ENCODE peak calls at places on chromosomes 3 and 15, in eight cellular contexts. C is nephron progenitor cell, P is HCT116, M is right lobe of liver, V is mesothelial cell of epicardium, F is AG04450, I is heart left ventricle, E is ovary. A is an unnamed sample.

GRCh38 chr3:14439501-14440167 is 37.2 kb downstream of the SLC6A6 start:
- DNase-seq in V (peak; percentile 64), M (peak; percentile 73), I (peak; percentile 88), F (no peak), P (no peak), E (peak; percentile 72), C (no peak), A (peak; percentile 75)

GRCh38 chr3:141410408-141410807 is 42.1 kb downstream of the ZBTB38 start:
- DNase-seq in M (peak; percentile 71), E (peak; percentile 51), P (no peak), V (no peak), C (no peak), F (no peak), I (peak; percentile 83), A (no peak)

GRCh38 chr3:137770821-137771399 is 6.8 kb downstream of the SOX14 start:
- DNase-seq in F (no peak), C (peak; percentile 45), P (no peak), M (no peak), E (no peak), V (no peak), I (no peak), A (no peak)

GRCh38 chr3:156456771-156457224 is 98.1 kb downstream of the SSR3 start:
- DNase-seq in P (no peak), C (peak; percentile 25), V (no peak), I (no peak), M (no peak), E (no peak), F (no peak), A (peak; percentile 80)

GRCh38 chr3:151837057-151837456 is 23.1 kb downstream of the AADAC start:
- DNase-seq in C (no peak), P (peak; percentile 73), F (peak; percentile 41), V (no peak), I (no peak), E (no peak), M (no peak), A (peak; percentile 52)

GRCh38 chr3:167253037-167253436 is 127.1 kb downstream of the ZBBX start:
- DNase-seq in C (no peak), V (no peak), P (no peak), F (no peak), I (no peak), M (no peak), E (no peak), A (no peak)

GRCh38 chr15:30791239-30791638 is 112.5 kb upstream of the FAN1 start:
- DNase-seq in F (no peak), E (no peak), C (peak; percentile 15), M (no peak), P (no peak), I (no peak), V (no peak), A (no peak)

GRCh38 chr3:100880845-100881244 is 112.4 kb downstream of the ABI3BP start:
- DNase-seq in M (no peak), P (no peak), C (no peak), V (no peak), I (no peak), F (no peak), E (no peak), A (no peak)

GRCh38 chr3:181703701-181704420 is 7.9 kb upstream of the SOX2 start:
- DNase-seq in P (no peak), I (no peak), C (peak; percentile 30), V (no peak), E (no peak), M (no peak), F (no peak), A (no peak)

GRCh38 chr3:111610189-111610588 is 15.0 kb upstream of the ZBED2 start:
- DNase-seq in M (no peak), E (no peak), V (no peak), P (no peak), I (no peak), F (no peak), C (no peak), A (no peak)

GRCh38 chr15:37015025-37015424 is 85.3 kb downstream of the MEIS2 start:
- DNase-seq in P (no peak), C (no peak), M (no peak), V (no peak), I (no peak), F (no peak), E (no peak), A (no peak)

GRCh38 chr3:133445111-133445510 is 45.3 kb downstream of the BFSP2 start:
- DNase-seq in I (no peak), C (no peak), F (no peak), M (no peak), P (no peak), V (no peak), E (no peak), A (no peak)

GRCh38 chr3:71111784-71112440 is 471.6 kb downstream of the FOXP1 start:
- DNase-seq in F (no peak), C (no peak), I (no peak), E (no peak), P (peak; percentile 4), V (no peak), M (no peak), A (no peak)

GRCh38 chr15:90063733-90064247 is 38.5 kb downstream of the IDH2 start:
- DNase-seq in C (no peak), E (no peak), P (no peak), V (no peak), F (no peak), M (no peak), I (peak; percentile 45), A (no peak)

GRCh38 chr3:125033135-125033534 is 22.7 kb downstream of the HEG1 start:
- DNase-seq in I (no peak), C (no peak), E (no peak), P (no peak), F (no peak), V (no peak), M (no peak), A (no peak)

GRCh38 chr15:82843561-82843960 is 34.1 kb downstream of the WHAMM start:
- DNase-seq in P (no peak), C (no peak), E (no peak), M (no peak), I (no peak), V (no peak), F (no peak), A (no peak)

GRCh38 chr15:44468713-44469385 is 41.4 kb downstream of the CTDSPL2 start:
- DNase-seq in M (no peak), I (no peak), V (no peak), C (no peak), F (peak; percentile 3), E (no peak), P (peak; percentile 24), A (no peak)

GRCh38 chr15:76501726-76502125 is 165.2 kb downstream of the ISL2 start:
- DNase-seq in P (no peak), V (no peak), M (no peak), F (no peak), E (no peak), I (no peak), C (no peak), A (no peak)

GRCh38 chr3:129449279-129450115 is 9.5 kb downstream of the IFT122 start:
- DNase-seq in M (no peak), P (no peak), E (no peak), I (no peak), F (no peak), C (no peak), V (no peak), A (no peak)

GRCh38 chr3:195099976-195100755 is 170.8 kb downstream of the XXYLT1 start:
- DNase-seq in M (peak; percentile 35), E (no peak), C (no peak), I (no peak), P (no peak), V (no peak), F (no peak), A (no peak)

GRCh38 chr3:77889616-77890015 is 849.7 kb downstream of the ROBO2 start:
- DNase-seq in C (no peak), F (no peak), P (no peak), E (no peak), M (no peak), I (no peak), V (no peak), A (no peak)

GRCh38 chr3:195257454-195258448 is 13.2 kb downstream of the XXYLT1 start:
- DNase-seq in C (no peak), P (no peak), F (no peak), E (no peak), V (no peak), I (no peak), M (no peak), A (no peak)

GRCh38 chr15:78323693-78324092 is 16.5 kb upstream of the CRABP1 start:
- DNase-seq in C (no peak), V (no peak), P (no peak), I (no peak), E (no peak), F (no peak), M (no peak), A (no peak)

DNA sequence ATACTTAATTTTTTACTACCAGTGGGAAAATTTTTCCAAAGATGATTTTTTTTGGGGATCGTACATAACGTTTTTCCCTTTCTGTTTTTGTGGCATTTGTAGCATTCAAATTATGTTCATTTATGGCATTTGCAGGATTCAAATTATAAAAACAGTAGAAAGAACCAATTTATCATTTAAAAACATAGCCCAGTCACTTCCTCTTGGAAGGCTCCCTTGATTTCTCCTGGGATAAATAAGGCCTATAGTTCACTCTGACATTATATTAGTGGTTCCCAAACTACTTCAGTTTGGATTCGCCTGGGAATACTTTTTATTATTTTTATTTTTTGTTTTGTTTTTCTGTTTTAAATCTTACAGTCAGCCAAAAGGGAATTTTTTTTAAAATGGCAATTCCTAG is 28.7 kb downstream of the RARB start:
- DNase-seq in P (no peak), C (no peak), M (no peak), E (no peak), F (no peak), I (no peak), V (no peak), A (no peak)
- TF ChIP-seq CTCF in P (no peak), C (no peak), M (no peak), E (no peak), F (no peak), I (no peak), V (no peak), A (no peak)

DNA sequence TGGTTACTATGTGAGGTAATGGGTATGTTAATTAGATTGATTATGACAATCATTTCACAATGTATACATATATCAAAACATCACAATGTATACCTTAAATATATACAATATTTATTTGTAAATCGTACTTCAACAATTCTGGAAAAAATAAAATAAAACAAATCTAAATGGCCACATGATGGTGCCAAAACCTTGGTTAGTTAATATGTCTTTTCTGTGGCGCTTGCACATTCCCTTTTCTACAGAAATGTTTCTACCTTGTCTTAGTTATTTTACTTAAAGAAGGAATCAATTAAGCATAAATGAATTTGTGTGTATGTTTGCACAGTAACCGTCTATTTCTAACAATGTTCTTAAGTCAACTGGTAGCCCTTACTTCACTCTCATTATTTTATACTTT is 53.4 kb downstream of the OXSM start:
- DNase-seq in F (no peak), E (no peak), M (no peak), V (no peak), I (no peak), C (no peak), P (no peak), A (no peak)
- TF ChIP-seq CTCF in F (peak; percentile 39), E (no peak), M (no peak), V (no peak), I (no peak), C (peak; percentile 13), P (no peak), A (no peak)

GRCh38 chr3:174986685-174987084 is 127.6 kb downstream of the NAALADL2 start:
- DNase-seq in F (no peak), M (no peak), E (no peak), I (no peak), P (no peak), V (no peak), C (no peak), A (no peak)
- TF ChIP-seq CTCF in F (no peak), M (peak; percentile 9), E (no peak), I (no peak), P (no peak), V (no peak), C (no peak), A (no peak)

GRCh38 chr15:101251830-101252820 is at the start of gene CHSY1:
- DNase-seq in I (peak; percentile 96), P (peak; percentile 76), C (peak; percentile 83), V (peak; percentile 74), F (peak; percentile 81), E (peak; percentile 92), M (peak; percentile 93), A (peak; percentile 90)
- TF ChIP-seq CTCF in I (no peak), P (no peak), C (no peak), V (no peak), F (no peak), E (no peak), M (no peak), A (no peak)

A was measured in Calu3.